ENCODE peak calls at places on chromosomes 1 and 21, in eight cellular contexts. One of them, this sample, is unnamed.

GRCh38 chr1:182927693-182928433 is 25.1 kb downstream of the SHCBP1L start:
- DNase-seq in adrenal gland: no peak
- DNase-seq in OCI-LY7: peak; percentile 77
- DNase-seq in mucosa of descending colon: no peak
- DNase-seq in pancreas: no peak
- DNase-seq in GM23338: no peak
- DNase-seq in esophagus squamous epithelium: no peak
- DNase-seq in epithelial cell of esophagus: no peak
- DNase-seq in this sample: no peak

GRCh38 chr21:28771790-28772501 is 220.7 kb downstream of the LTN1 start:
- DNase-seq in OCI-LY7: no peak
- DNase-seq in epithelial cell of esophagus: no peak
- DNase-seq in adrenal gland: no peak
- DNase-seq in esophagus squamous epithelium: no peak
- DNase-seq in mucosa of descending colon: no peak
- DNase-seq in pancreas: no peak
- DNase-seq in GM23338: no peak
- DNase-seq in this sample: no peak

GRCh38 chr1:32180186-32181060 is 948 bp downstream of the TXLNA start:
- DNase-seq in GM23338: peak; percentile 70
- DNase-seq in mucosa of descending colon: peak; percentile 68
- DNase-seq in adrenal gland: peak; percentile 72
- DNase-seq in esophagus squamous epithelium: no peak
- DNase-seq in pancreas: peak; percentile 72
- DNase-seq in OCI-LY7: peak; percentile 52
- DNase-seq in epithelial cell of esophagus: peak; percentile 46
- DNase-seq in this sample: no peak

GRCh38 chr1:154760469-154760933 is 109.6 kb downstream of the KCNN3 start:
- DNase-seq in OCI-LY7: peak; percentile 14
- DNase-seq in adrenal gland: peak; percentile 57
- DNase-seq in pancreas: peak; percentile 97
- DNase-seq in mucosa of descending colon: peak; percentile 85
- DNase-seq in esophagus squamous epithelium: no peak
- DNase-seq in epithelial cell of esophagus: peak; percentile 55
- DNase-seq in GM23338: peak; percentile 84
- DNase-seq in this sample: no peak

GRCh38 chr1:83515566-83516169 is 483.3 kb downstream of the TTLL7 start:
- DNase-seq in pancreas: no peak
- DNase-seq in mucosa of descending colon: no peak
- DNase-seq in GM23338: no peak
- DNase-seq in epithelial cell of esophagus: no peak
- DNase-seq in esophagus squamous epithelium: no peak
- DNase-seq in adrenal gland: no peak
- DNase-seq in OCI-LY7: no peak
- DNase-seq in this sample: no peak

GRCh38 chr1:109847251-109847650 is 63.4 kb upstream of the CSF1 start:
- DNase-seq in esophagus squamous epithelium: no peak
- DNase-seq in pancreas: no peak
- DNase-seq in mucosa of descending colon: no peak
- DNase-seq in adrenal gland: no peak
- DNase-seq in OCI-LY7: no peak
- DNase-seq in epithelial cell of esophagus: no peak
- DNase-seq in GM23338: no peak
- DNase-seq in this sample: no peak

GRCh38 chr1:53617382-53618217 is 121.4 kb downstream of the GLIS1 start:
- DNase-seq in esophagus squamous epithelium: no peak
- DNase-seq in GM23338: no peak
- DNase-seq in mucosa of descending colon: no peak
- DNase-seq in pancreas: peak; percentile 36
- DNase-seq in epithelial cell of esophagus: peak; percentile 81
- DNase-seq in OCI-LY7: no peak
- DNase-seq in adrenal gland: peak; percentile 6
- DNase-seq in this sample: no peak

GRCh38 chr1:113373644-113374043 is 16.7 kb upstream of the MAGI3 start:
- DNase-seq in esophagus squamous epithelium: no peak
- DNase-seq in OCI-LY7: no peak
- DNase-seq in epithelial cell of esophagus: no peak
- DNase-seq in adrenal gland: no peak
- DNase-seq in mucosa of descending colon: no peak
- DNase-seq in GM23338: no peak
- DNase-seq in pancreas: no peak
- DNase-seq in this sample: no peak

GRCh38 chr21:25791321-25791720 is 56.5 kb downstream of the GABPA start:
- DNase-seq in pancreas: no peak
- DNase-seq in GM23338: peak; percentile 27
- DNase-seq in OCI-LY7: no peak
- DNase-seq in adrenal gland: no peak
- DNase-seq in mucosa of descending colon: no peak
- DNase-seq in epithelial cell of esophagus: no peak
- DNase-seq in esophagus squamous epithelium: no peak
- DNase-seq in this sample: no peak

GRCh38 chr1:177927021-177927596 is 42.7 kb downstream of the SEC16B start:
- DNase-seq in GM23338: no peak
- DNase-seq in OCI-LY7: no peak
- DNase-seq in esophagus squamous epithelium: no peak
- DNase-seq in pancreas: no peak
- DNase-seq in epithelial cell of esophagus: peak; percentile 72
- DNase-seq in mucosa of descending colon: no peak
- DNase-seq in adrenal gland: no peak
- DNase-seq in this sample: no peak

GRCh38 chr1:175757381-175758015 is 14.1 kb upstream of the TNR start:
- DNase-seq in pancreas: peak; percentile 72
- DNase-seq in esophagus squamous epithelium: no peak
- DNase-seq in mucosa of descending colon: peak; percentile 44
- DNase-seq in adrenal gland: peak; percentile 44
- DNase-seq in OCI-LY7: peak; percentile 63
- DNase-seq in epithelial cell of esophagus: peak; percentile 24
- DNase-seq in GM23338: peak; percentile 83
- DNase-seq in this sample: peak; percentile 10

GRCh38 chr1:170461762-170462384 is 70.1 kb upstream of the GORAB start:
- DNase-seq in OCI-LY7: no peak
- DNase-seq in pancreas: no peak
- DNase-seq in GM23338: no peak
- DNase-seq in esophagus squamous epithelium: no peak
- DNase-seq in adrenal gland: peak; percentile 23
- DNase-seq in epithelial cell of esophagus: peak; percentile 44
- DNase-seq in mucosa of descending colon: no peak
- DNase-seq in this sample: peak; percentile 41

GRCh38 chr1:109341944-109342925 is 35.4 kb upstream of the MYBPHL start:
- DNase-seq in GM23338: no peak
- DNase-seq in epithelial cell of esophagus: peak; percentile 56
- DNase-seq in esophagus squamous epithelium: no peak
- DNase-seq in adrenal gland: no peak
- DNase-seq in OCI-LY7: no peak
- DNase-seq in mucosa of descending colon: no peak
- DNase-seq in pancreas: no peak
- DNase-seq in this sample: no peak

GRCh38 chr1:65339866-65340483 is 30.6 kb downstream of the DNAJC6 start:
- DNase-seq in esophagus squamous epithelium: no peak
- DNase-seq in pancreas: no peak
- DNase-seq in mucosa of descending colon: no peak
- DNase-seq in GM23338: no peak
- DNase-seq in adrenal gland: no peak
- DNase-seq in epithelial cell of esophagus: peak; percentile 40
- DNase-seq in OCI-LY7: no peak
- DNase-seq in this sample: no peak

GRCh38 chr1:2972011-2972878 is 49.0 kb upstream of the ACTRT2 start:
- DNase-seq in esophagus squamous epithelium: no peak
- DNase-seq in OCI-LY7: no peak
- DNase-seq in epithelial cell of esophagus: no peak
- DNase-seq in GM23338: no peak
- DNase-seq in pancreas: peak; percentile 53
- DNase-seq in mucosa of descending colon: no peak
- DNase-seq in adrenal gland: no peak
- DNase-seq in this sample: no peak

GRCh38 chr1:186761358-186761757 is 67.4 kb upstream of the PLA2G4A start:
- DNase-seq in epithelial cell of esophagus: no peak
- DNase-seq in esophagus squamous epithelium: no peak
- DNase-seq in GM23338: no peak
- DNase-seq in pancreas: no peak
- DNase-seq in OCI-LY7: no peak
- DNase-seq in adrenal gland: no peak
- DNase-seq in mucosa of descending colon: no peak
- DNase-seq in this sample: peak; percentile 29

GRCh38 chr1:66464802-66465201 is 69.2 kb upstream of the SGIP1 start:
- DNase-seq in OCI-LY7: no peak
- DNase-seq in adrenal gland: no peak
- DNase-seq in pancreas: no peak
- DNase-seq in GM23338: no peak
- DNase-seq in epithelial cell of esophagus: peak; percentile 98
- DNase-seq in esophagus squamous epithelium: no peak
- DNase-seq in mucosa of descending colon: no peak
- DNase-seq in this sample: no peak

GRCh38 chr1:109482796-109483638 is 688 bp upstream of the ATXN7L2 start:
- DNase-seq in mucosa of descending colon: peak; percentile 68
- DNase-seq in esophagus squamous epithelium: no peak
- DNase-seq in OCI-LY7: peak; percentile 69
- DNase-seq in epithelial cell of esophagus: no peak
- DNase-seq in pancreas: peak; percentile 62
- DNase-seq in adrenal gland: peak; percentile 57
- DNase-seq in GM23338: peak; percentile 77
- DNase-seq in this sample: peak; percentile 51

GRCh38 chr1:51170342-51170741 is 65.7 kb upstream of the RNF11 start:
- DNase-seq in mucosa of descending colon: no peak
- DNase-seq in OCI-LY7: no peak
- DNase-seq in pancreas: no peak
- DNase-seq in adrenal gland: no peak
- DNase-seq in epithelial cell of esophagus: peak; percentile 93
- DNase-seq in GM23338: no peak
- DNase-seq in esophagus squamous epithelium: no peak
- DNase-seq in this sample: no peak

GRCh38 chr1:43569175-43569574 is 38.5 kb downstream of the PTPRF start:
- DNase-seq in OCI-LY7: no peak
- DNase-seq in pancreas: no peak
- DNase-seq in adrenal gland: no peak
- DNase-seq in epithelial cell of esophagus: no peak
- DNase-seq in GM23338: no peak
- DNase-seq in esophagus squamous epithelium: no peak
- DNase-seq in mucosa of descending colon: no peak
- DNase-seq in this sample: no peak

GRCh38 chr1:21818661-21819060 is 6.6 kb downstream of the LDLRAD2 start:
- DNase-seq in adrenal gland: peak; percentile 74
- DNase-seq in epithelial cell of esophagus: peak; percentile 48
- DNase-seq in pancreas: no peak
- DNase-seq in esophagus squamous epithelium: no peak
- DNase-seq in mucosa of descending colon: peak; percentile 69
- DNase-seq in GM23338: peak; percentile 81
- DNase-seq in OCI-LY7: peak; percentile 75
- DNase-seq in this sample: peak; percentile 32

GRCh38 chr1:201511925-201512539 is 5.1 kb upstream of the CSRP1 start:
- DNase-seq in esophagus squamous epithelium: no peak
- DNase-seq in GM23338: peak; percentile 70
- DNase-seq in pancreas: no peak
- DNase-seq in epithelial cell of esophagus: no peak
- DNase-seq in adrenal gland: no peak
- DNase-seq in OCI-LY7: peak; percentile 62
- DNase-seq in mucosa of descending colon: peak; percentile 54
- DNase-seq in this sample: no peak
- H3K4me3 ChIP-seq in esophagus squamous epithelium: no peak overlapping the region
- H3K4me3 ChIP-seq in GM23338: no peak overlapping the region
- H3K4me3 ChIP-seq in pancreas: no peak overlapping the region
- H3K4me3 ChIP-seq in epithelial cell of esophagus: no peak overlapping the region
- H3K4me3 ChIP-seq in adrenal gland: no peak overlapping the region
- H3K4me3 ChIP-seq in OCI-LY7: peak overlapping the region; percentile 46
- H3K4me3 ChIP-seq in mucosa of descending colon: no peak overlapping the region
- H3K4me3 ChIP-seq in this sample: no peak overlapping the region

GRCh38 chr1:15843826-15844572 is 3.5 kb upstream of the SPEN start:
- DNase-seq in esophagus squamous epithelium: no peak
- DNase-seq in epithelial cell of esophagus: no peak
- DNase-seq in pancreas: no peak
- DNase-seq in GM23338: no peak
- DNase-seq in adrenal gland: no peak
- DNase-seq in OCI-LY7: peak; percentile 88
- DNase-seq in mucosa of descending colon: no peak
- DNase-seq in this sample: no peak
- H3K4me3 ChIP-seq in esophagus squamous epithelium: no peak overlapping the region
- H3K4me3 ChIP-seq in epithelial cell of esophagus: no peak overlapping the region
- H3K4me3 ChIP-seq in pancreas: no peak overlapping the region
- H3K4me3 ChIP-seq in GM23338: no peak overlapping the region
- H3K4me3 ChIP-seq in adrenal gland: no peak overlapping the region
- H3K4me3 ChIP-seq in OCI-LY7: peak overlapping the region; percentile 87
- H3K4me3 ChIP-seq in mucosa of descending colon: no peak overlapping the region
- H3K4me3 ChIP-seq in this sample: no peak overlapping the region

GRCh38 chr1:232044728-232045127 is 418.1 kb downstream of the DISC1 start:
- DNase-seq in adrenal gland: no peak
- DNase-seq in OCI-LY7: no peak
- DNase-seq in mucosa of descending colon: no peak
- DNase-seq in esophagus squamous epithelium: no peak
- DNase-seq in pancreas: no peak
- DNase-seq in GM23338: no peak
- DNase-seq in epithelial cell of esophagus: no peak
- DNase-seq in this sample: no peak

GRCh38 chr1:232045571-232045970 is 419.0 kb downstream of the DISC1 start:
- DNase-seq in esophagus squamous epithelium: no peak
- DNase-seq in pancreas: no peak
- DNase-seq in GM23338: no peak
- DNase-seq in OCI-LY7: no peak
- DNase-seq in adrenal gland: no peak
- DNase-seq in mucosa of descending colon: no peak
- DNase-seq in epithelial cell of esophagus: peak; percentile 45
- DNase-seq in this sample: no peak

GRCh38 chr1:232046531-232047283 is 420.1 kb downstream of the DISC1 start:
- DNase-seq in pancreas: no peak
- DNase-seq in mucosa of descending colon: no peak
- DNase-seq in epithelial cell of esophagus: peak; percentile 68
- DNase-seq in GM23338: no peak
- DNase-seq in esophagus squamous epithelium: no peak
- DNase-seq in adrenal gland: no peak
- DNase-seq in OCI-LY7: no peak
- DNase-seq in this sample: no peak

GRCh38 chr1:232047473-232047872 is 420.9 kb downstream of the DISC1 start:
- DNase-seq in adrenal gland: no peak
- DNase-seq in pancreas: no peak
- DNase-seq in mucosa of descending colon: no peak
- DNase-seq in GM23338: peak; percentile 36
- DNase-seq in OCI-LY7: no peak
- DNase-seq in esophagus squamous epithelium: no peak
- DNase-seq in epithelial cell of esophagus: peak; percentile 31
- DNase-seq in this sample: peak; percentile 3

DNA sequence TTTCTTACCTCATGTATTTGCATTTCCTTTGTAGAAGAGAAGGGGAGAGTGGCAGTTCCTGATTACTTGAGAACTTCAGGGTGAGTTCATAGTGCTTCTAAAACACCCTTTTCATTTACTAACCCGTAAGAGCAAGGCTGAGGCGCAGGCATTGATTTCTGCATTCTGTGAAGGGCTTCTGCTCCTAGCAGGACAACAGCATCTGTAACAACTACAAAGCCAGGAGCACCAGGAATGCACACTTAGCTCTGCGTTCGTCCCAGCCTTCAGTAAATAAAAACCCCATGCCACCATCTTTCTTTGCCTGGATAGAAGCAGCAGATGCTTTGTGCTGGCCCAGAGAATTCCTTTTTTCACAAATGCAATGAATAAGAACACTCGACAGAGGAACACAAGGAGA is 418.5 kb downstream of the DISC1 start:
- DNase-seq in mucosa of descending colon: no peak
- DNase-seq in GM23338: peak; percentile 29
- DNase-seq in OCI-LY7: no peak
- DNase-seq in esophagus squamous epithelium: no peak
- DNase-seq in pancreas: no peak
- DNase-seq in epithelial cell of esophagus: no peak
- DNase-seq in adrenal gland: no peak
- DNase-seq in this sample: no peak
- H3K4me3 ChIP-seq in mucosa of descending colon: no peak overlapping the region
- H3K4me3 ChIP-seq in GM23338: no peak overlapping the region
- H3K4me3 ChIP-seq in OCI-LY7: no peak overlapping the region
- H3K4me3 ChIP-seq in esophagus squamous epithelium: no peak overlapping the region
- H3K4me3 ChIP-seq in pancreas: no peak overlapping the region
- H3K4me3 ChIP-seq in epithelial cell of esophagus: no peak overlapping the region
- H3K4me3 ChIP-seq in adrenal gland: no peak overlapping the region
- H3K4me3 ChIP-seq in this sample: no peak overlapping the region

GRCh38 chr1:160217466-160218165 is 12.4 kb downstream of the PEA15 start:
- DNase-seq in adrenal gland: no peak
- DNase-seq in OCI-LY7: no peak
- DNase-seq in esophagus squamous epithelium: no peak
- DNase-seq in pancreas: no peak
- DNase-seq in mucosa of descending colon: peak; percentile 56
- DNase-seq in GM23338: no peak
- DNase-seq in epithelial cell of esophagus: peak; percentile 89
- DNase-seq in this sample: no peak
- H3K4me3 ChIP-seq in adrenal gland: no peak overlapping the region
- H3K4me3 ChIP-seq in OCI-LY7: no peak overlapping the region
- H3K4me3 ChIP-seq in esophagus squamous epithelium: no peak overlapping the region
- H3K4me3 ChIP-seq in pancreas: no peak overlapping the region
- H3K4me3 ChIP-seq in mucosa of descending colon: no peak overlapping the region
- H3K4me3 ChIP-seq in GM23338: no peak overlapping the region
- H3K4me3 ChIP-seq in epithelial cell of esophagus: no peak overlapping the region
- H3K4me3 ChIP-seq in this sample: no peak overlapping the region